ENCODE peak calls at places on chromosomes 12 and 14, in seven cellular contexts. J, C, H, Y, T, Q and R are unnamed samples. For H4K20me1, the result is how much of the 10 kb centered on the place peaks cover.

GRCh38 chr14:46490150-46490769 is 161.3 kb downstream of the RPL10L start:
- DNase-seq in J (peak), C (peak), H (peak), Y (no peak), T (no peak), Q (peak), R (peak)

GRCh38 chr14:53304726-53305381 is 151.7 kb upstream of the DDHD1 start:
- DNase-seq in J (no peak), C (no peak), H (no peak), Y (no peak), T (no peak), Q (peak), R (no peak)

GRCh38 chr12:124754491-124754890 is 109.2 kb downstream of the SCARB1 start:
- DNase-seq in J (no peak), C (no peak), H (no peak), Y (no peak), T (no peak), Q (no peak), R (no peak)

GRCh38 chr12:25769076-25769945 is 189.2 kb upstream of the RASSF8 start:
- DNase-seq in J (no peak), C (no peak), H (no peak), Y (no peak), T (peak), Q (no peak), R (peak)

GRCh38 chr12:47903151-47903611 is 1.6 kb downstream of the VDR start:
- DNase-seq in J (no peak), C (no peak), H (no peak), Y (no peak), T (peak), Q (no peak), R (peak)

GRCh38 chr14:78785265-78785664 is 615.1 kb downstream of the NRXN3 start:
- DNase-seq in J (no peak), C (no peak), H (no peak), Y (no peak), T (peak), Q (no peak), R (no peak)

GRCh38 chr12:111284709-111285108 is 84.2 kb downstream of the PHETA1 start:
- DNase-seq in J (no peak), C (no peak), H (no peak), Y (no peak), T (no peak), Q (no peak), R (no peak)

GRCh38 chr14:73783107-73783727 is 68.4 kb upstream of the PTGR2 start:
- DNase-seq in J (no peak), C (peak), H (no peak), Y (no peak), T (no peak), Q (peak), R (no peak)

GRCh38 chr14:88256997-88257755 is 65.9 kb downstream of the KCNK10 start:
- DNase-seq in J (no peak), C (no peak), H (no peak), Y (no peak), T (no peak), Q (no peak), R (no peak)

GRCh38 chr14:89607453-89607852 is 190.4 kb upstream of the FOXN3 start:
- DNase-seq in J (no peak), C (no peak), H (no peak), Y (no peak), T (peak), Q (no peak), R (no peak)

GRCh38 chr14:50038398-50039119 is 77.8 kb downstream of the VCPKMT start:
- DNase-seq in J (no peak), C (peak), H (no peak), Y (no peak), T (peak), Q (no peak), R (peak)

GRCh38 chr12:124147579-124147978 is 147.3 kb upstream of the RFLNA start:
- DNase-seq in J (no peak), C (peak), H (peak), Y (no peak), T (no peak), Q (no peak), R (no peak)

GRCh38 chr14:96268426-96269358 is 12.7 kb downstream of the BDKRB1 start:
- DNase-seq in J (no peak), C (no peak), H (no peak), Y (no peak), T (peak), Q (no peak), R (peak)

GRCh38 chr12:92973614-92974013 is 44.5 kb upstream of the EEA1 start:
- DNase-seq in J (no peak), C (no peak), H (no peak), Y (no peak), T (peak), Q (no peak), R (peak)

GRCh38 chr12:87728936-87729593 is 300.1 kb downstream of the C12orf50 start:
- DNase-seq in J (no peak), C (no peak), H (no peak), Y (no peak), T (no peak), Q (no peak), R (no peak)

GRCh38 chr14:67486890-67487289 is 1.6 kb downstream of the TMEM229B start:
- DNase-seq in J (no peak), C (no peak), H (no peak), Y (no peak), T (no peak), Q (no peak), R (no peak)
- TF ChIP-seq EZH2phosphoT487 in J (no peak), C (no peak), H (no peak), Y (no peak), T (no peak), Q (no peak), R (no peak)

DNA sequence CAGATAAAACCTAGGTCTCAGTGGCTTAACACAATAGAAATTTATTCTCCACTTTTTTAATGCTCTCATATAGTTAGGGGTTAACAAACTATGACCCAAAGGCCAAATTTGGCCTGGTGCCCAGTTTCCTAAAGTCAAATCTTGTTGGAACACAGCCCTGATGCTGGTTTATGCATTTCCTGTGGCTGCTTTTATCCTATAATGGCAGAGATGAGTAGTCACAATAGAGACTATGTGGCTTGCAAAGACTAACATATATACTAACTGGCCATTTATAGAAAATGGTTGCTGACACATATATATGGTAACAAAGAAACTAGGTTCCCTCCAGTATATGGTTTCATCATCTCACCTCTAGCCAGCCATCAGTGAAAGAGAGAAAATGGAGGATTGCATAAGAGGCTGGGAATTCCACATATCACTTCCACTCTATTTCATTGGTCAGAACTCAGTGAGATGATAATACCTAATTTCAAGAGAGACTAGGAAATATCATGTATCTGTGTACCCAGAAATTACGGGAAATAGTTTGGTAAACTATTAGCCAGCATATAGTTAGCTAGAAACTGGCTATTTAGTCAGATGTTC is 10.9 kb downstream of the NAV3 start:
- DNase-seq in J (no peak), C (no peak), H (no peak), Y (no peak), T (no peak), Q (no peak), R (peak)
- H4K20me1 ChIP-seq in J (under half), C (under half), H (under half), Y (under half), T (under half), Q (under half), R (under half)

GRCh38 chr14:99282261-99283050 is 10.5 kb upstream of the BCL11B start:
- DNase-seq in J (no peak), C (no peak), H (no peak), Y (no peak), T (no peak), Q (no peak), R (no peak)

GRCh38 chr14:99287269-99287942 is 15.4 kb upstream of the BCL11B start:
- DNase-seq in J (no peak), C (no peak), H (no peak), Y (no peak), T (no peak), Q (no peak), R (no peak)

GRCh38 chr14:99281396-99281795 is 9.4 kb upstream of the BCL11B start:
- DNase-seq in J (no peak), C (no peak), H (no peak), Y (no peak), T (no peak), Q (no peak), R (no peak)

GRCh38 chr14:99286761-99287160 is 14.8 kb upstream of the BCL11B start:
- DNase-seq in J (no peak), C (no peak), H (no peak), Y (no peak), T (no peak), Q (no peak), R (no peak)

GRCh38 chr14:99284254-99285004 is 12.4 kb upstream of the BCL11B start:
- DNase-seq in J (no peak), C (peak), H (no peak), Y (no peak), T (no peak), Q (no peak), R (no peak)
- TF ChIP-seq EZH2phosphoT487 in J (no peak), C (no peak), H (no peak), Y (no peak), T (no peak), Q (no peak), R (no peak)

DNA sequence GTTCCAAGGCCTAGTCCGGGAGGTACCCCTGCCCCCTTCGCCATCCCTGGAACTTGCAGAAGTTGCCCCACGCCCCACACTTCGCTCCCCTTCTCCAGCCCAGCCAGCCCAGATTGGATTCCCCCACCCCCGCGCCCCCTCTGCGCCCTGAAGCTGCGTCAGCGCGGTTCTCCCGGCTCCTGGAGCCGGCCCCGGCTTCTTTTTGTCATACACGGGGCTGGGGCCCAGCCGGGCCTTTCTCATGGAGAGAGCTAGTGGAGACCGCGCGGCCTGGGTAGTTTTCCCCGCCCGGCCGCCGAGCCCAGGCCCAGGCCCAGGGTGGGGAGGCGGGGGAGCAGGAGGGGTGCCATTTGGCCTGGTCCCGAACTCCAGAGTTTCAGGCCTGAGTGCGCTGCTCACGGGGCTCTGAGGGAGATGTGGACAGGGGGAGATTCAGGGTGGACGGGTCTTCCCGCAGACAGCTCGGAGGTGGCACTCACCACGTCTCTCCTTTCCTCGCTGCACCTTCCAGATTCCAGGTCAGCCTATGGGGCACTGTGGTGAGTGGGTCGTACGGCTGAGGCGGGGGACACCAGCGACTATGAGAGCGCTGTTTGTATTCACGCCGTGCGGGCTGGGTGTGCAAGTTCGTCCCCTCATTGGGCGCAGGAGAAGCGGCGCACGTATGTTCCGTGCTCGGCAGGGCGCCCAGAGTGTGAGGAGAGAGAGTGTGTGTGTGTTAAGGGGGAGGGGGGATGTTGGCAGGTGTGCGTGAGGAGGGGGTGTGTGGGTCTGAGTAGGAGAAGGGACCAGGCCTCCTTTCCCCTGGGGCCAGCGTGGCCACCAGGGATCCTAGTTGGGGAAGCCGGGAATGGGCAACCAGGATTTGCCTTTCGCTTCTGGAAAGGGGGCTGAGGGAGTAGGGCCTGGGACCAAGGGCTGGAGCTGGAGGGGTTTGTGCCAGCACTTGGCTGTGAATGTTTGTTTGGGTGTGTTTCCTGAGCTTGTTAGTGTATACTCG is 820 bp upstream of the LHX5 start:
- DNase-seq in J (no peak), C (peak), H (no peak), Y (peak), T (no peak), Q (peak), R (no peak)
- H4K20me1 ChIP-seq in J (under half), C (under half), H (under half), Y (under half), T (under half), Q (half or more), R (under half)

DNA sequence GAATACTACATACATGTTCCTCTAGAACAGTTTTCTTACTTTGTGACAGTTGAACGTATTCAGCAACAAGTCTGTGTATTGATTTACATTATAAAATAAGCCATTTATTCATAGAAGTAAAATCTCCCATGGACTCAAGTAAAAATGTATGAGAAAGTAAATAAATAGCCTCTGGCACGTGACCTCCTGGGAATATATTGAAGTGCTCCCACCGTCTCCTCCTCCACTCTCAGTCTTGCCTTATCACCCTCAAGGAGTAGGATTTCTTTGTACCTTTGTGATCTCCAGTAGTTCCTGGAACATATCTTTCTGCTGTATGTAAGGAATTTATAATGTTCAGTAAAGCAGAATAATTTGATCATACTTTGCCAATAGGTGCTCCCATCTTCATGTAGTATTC is 90.9 kb downstream of the DIP2B start:
- DNase-seq in J (no peak), C (no peak), H (no peak), Y (no peak), T (no peak), Q (no peak), R (no peak)
- TF ChIP-seq EZH2phosphoT487 in J (no peak), C (no peak), H (no peak), Y (no peak), T (no peak), Q (no peak), R (no peak)

GRCh38 chr14:23089498-23090253 is 5.3 kb downstream of the ACIN1 start:
- DNase-seq in J (no peak), C (no peak), H (no peak), Y (no peak), T (no peak), Q (no peak), R (no peak)
- H4K20me1 ChIP-seq in J (under half), C (under half), H (under half), Y (under half), T (under half), Q (half or more), R (under half)

GRCh38 chr14:93049295-93049694 is 66.4 kb downstream of the ITPK1 start:
- DNase-seq in J (no peak), C (no peak), H (no peak), Y (no peak), T (no peak), Q (no peak), R (no peak)
- TF ChIP-seq EZH2phosphoT487 in J (no peak), C (no peak), H (no peak), Y (no peak), T (no peak), Q (no peak), R (no peak)

GRCh38 chr14:69647216-69647615 is 35.8 kb downstream of the SUSD6 start:
- DNase-seq in J (no peak), C (no peak), H (no peak), Y (no peak), T (no peak), Q (no peak), R (no peak)
- H4K20me1 ChIP-seq in J (under half), C (under half), H (under half), Y (under half), T (under half), Q (under half), R (under half)

GRCh38 chr12:57584050-57584449 is 6.9 kb upstream of the PIP4K2C start:
- DNase-seq in J (no peak), C (no peak), H (no peak), Y (no peak), T (no peak), Q (no peak), R (no peak)

GRCh38 chr12:57584690-57585089 is 6.3 kb upstream of the PIP4K2C start:
- DNase-seq in J (no peak), C (no peak), H (no peak), Y (no peak), T (no peak), Q (no peak), R (no peak)

GRCh38 chr12:57581802-57582201 is 9.2 kb upstream of the PIP4K2C start:
- DNase-seq in J (no peak), C (no peak), H (no peak), Y (no peak), T (no peak), Q (no peak), R (no peak)

GRCh38 chr12:57582440-57582839 is 8.6 kb upstream of the PIP4K2C start:
- DNase-seq in J (no peak), C (no peak), H (no peak), Y (no peak), T (no peak), Q (no peak), R (no peak)

GRCh38 chr12:57583008-57583831 is 7.8 kb upstream of the PIP4K2C start:
- DNase-seq in J (peak), C (peak), H (peak), Y (peak), T (peak), Q (peak), R (peak)
- TF ChIP-seq EZH2phosphoT487 in J (no peak), C (no peak), H (no peak), Y (no peak), T (no peak), Q (no peak), R (no peak)